ENCODE peak calls at places on chromosomes 5 and 9, in nine cellular contexts. One of them, this sample, is unnamed.

GRCh38 chr5:132411382-132411925 is 41.9 kb downstream of the SLC22A5 start:
- DNase-seq in neural progenitor cell: no peak
- DNase-seq in cardiac muscle cell: no peak
- DNase-seq in lung: no peak
- DNase-seq in AG09319: no peak
- DNase-seq in heart left ventricle: peak; percentile 34
- DNase-seq in tibial artery: no peak
- DNase-seq in B cell: no peak
- DNase-seq in BE2C: no peak
- DNase-seq in this sample: peak; percentile 36

GRCh38 chr9:133351908-133352634 is 4.1 kb downstream of the RPL7A start:
- DNase-seq in neural progenitor cell: peak; percentile 74
- DNase-seq in cardiac muscle cell: peak; percentile 69
- DNase-seq in lung: no peak
- DNase-seq in AG09319: no peak
- DNase-seq in heart left ventricle: no peak
- DNase-seq in tibial artery: no peak
- DNase-seq in B cell: peak; percentile 48
- DNase-seq in BE2C: peak; percentile 87
- DNase-seq in this sample: no peak

GRCh38 chr9:14690986-14691730 is 2.1 kb downstream of the ZDHHC21 start:
- DNase-seq in neural progenitor cell: no peak
- DNase-seq in cardiac muscle cell: no peak
- DNase-seq in lung: no peak
- DNase-seq in AG09319: no peak
- DNase-seq in heart left ventricle: no peak
- DNase-seq in tibial artery: no peak
- DNase-seq in B cell: no peak
- DNase-seq in BE2C: no peak
- DNase-seq in this sample: no peak

GRCh38 chr5:132498152-132498551 is 7.6 kb upstream of the IRF1 start:
- DNase-seq in neural progenitor cell: no peak
- DNase-seq in cardiac muscle cell: no peak
- DNase-seq in lung: no peak
- DNase-seq in AG09319: no peak
- DNase-seq in heart left ventricle: peak; percentile 60
- DNase-seq in tibial artery: peak; percentile 91
- DNase-seq in B cell: peak; percentile 15
- DNase-seq in BE2C: no peak
- DNase-seq in this sample: peak; percentile 63

GRCh38 chr5:21070871-21071270 is 1082.9 kb upstream of the CDH18 start:
- DNase-seq in neural progenitor cell: no peak
- DNase-seq in cardiac muscle cell: no peak
- DNase-seq in lung: no peak
- DNase-seq in AG09319: no peak
- DNase-seq in heart left ventricle: no peak
- DNase-seq in tibial artery: no peak
- DNase-seq in B cell: no peak
- DNase-seq in BE2C: no peak
- DNase-seq in this sample: no peak

GRCh38 chr5:132470596-132470995 is 20.0 kb downstream of the IRF1 start:
- DNase-seq in neural progenitor cell: no peak
- DNase-seq in cardiac muscle cell: no peak
- DNase-seq in lung: no peak
- DNase-seq in AG09319: no peak
- DNase-seq in heart left ventricle: no peak
- DNase-seq in tibial artery: peak; percentile 51
- DNase-seq in B cell: no peak
- DNase-seq in BE2C: no peak
- DNase-seq in this sample: no peak

GRCh38 chr5:124411089-124411488 is 335.4 kb downstream of the ZNF608 start:
- DNase-seq in neural progenitor cell: no peak
- DNase-seq in cardiac muscle cell: no peak
- DNase-seq in lung: no peak
- DNase-seq in AG09319: no peak
- DNase-seq in heart left ventricle: no peak
- DNase-seq in tibial artery: no peak
- DNase-seq in B cell: no peak
- DNase-seq in BE2C: no peak
- DNase-seq in this sample: no peak

GRCh38 chr5:170632985-170633234 is 129.1 kb downstream of the KCNIP1 start:
- DNase-seq in neural progenitor cell: peak; percentile 87
- DNase-seq in cardiac muscle cell: peak; percentile 84
- DNase-seq in lung: peak; percentile 57
- DNase-seq in AG09319: no peak
- DNase-seq in heart left ventricle: peak; percentile 62
- DNase-seq in tibial artery: peak; percentile 83
- DNase-seq in B cell: peak; percentile 59
- DNase-seq in BE2C: peak; percentile 71
- DNase-seq in this sample: no peak

GRCh38 chr5:139670369-139671095 is 22.4 kb downstream of the CXXC5 start:
- DNase-seq in neural progenitor cell: peak; percentile 52
- DNase-seq in cardiac muscle cell: no peak
- DNase-seq in lung: no peak
- DNase-seq in AG09319: no peak
- DNase-seq in heart left ventricle: no peak
- DNase-seq in tibial artery: no peak
- DNase-seq in B cell: peak; percentile 82
- DNase-seq in BE2C: no peak
- DNase-seq in this sample: no peak

GRCh38 chr5:59729820-59730219 is 163.7 kb downstream of the PDE4D start:
- DNase-seq in neural progenitor cell: no peak
- DNase-seq in cardiac muscle cell: no peak
- DNase-seq in lung: no peak
- DNase-seq in AG09319: no peak
- DNase-seq in heart left ventricle: no peak
- DNase-seq in tibial artery: no peak
- DNase-seq in B cell: no peak
- DNase-seq in BE2C: no peak
- DNase-seq in this sample: no peak

GRCh38 chr9:37466037-37466709 is 923 bp upstream of the ZBTB5 start:
- DNase-seq in neural progenitor cell: peak; percentile 91
- DNase-seq in cardiac muscle cell: peak; percentile 69
- DNase-seq in lung: peak; percentile 63
- DNase-seq in AG09319: peak; percentile 44
- DNase-seq in heart left ventricle: peak; percentile 85
- DNase-seq in tibial artery: no peak
- DNase-seq in B cell: peak; percentile 48
- DNase-seq in BE2C: peak; percentile 87
- DNase-seq in this sample: peak; percentile 73

GRCh38 chr5:32471784-32472183 is 27.2 kb upstream of the ZFR start:
- DNase-seq in neural progenitor cell: no peak
- DNase-seq in cardiac muscle cell: no peak
- DNase-seq in lung: no peak
- DNase-seq in AG09319: no peak
- DNase-seq in heart left ventricle: no peak
- DNase-seq in tibial artery: no peak
- DNase-seq in B cell: no peak
- DNase-seq in BE2C: no peak
- DNase-seq in this sample: no peak

GRCh38 chr5:40631236-40631635 is 48.5 kb upstream of the PTGER4 start:
- DNase-seq in neural progenitor cell: no peak
- DNase-seq in cardiac muscle cell: no peak
- DNase-seq in lung: no peak
- DNase-seq in AG09319: no peak
- DNase-seq in heart left ventricle: no peak
- DNase-seq in tibial artery: no peak
- DNase-seq in B cell: no peak
- DNase-seq in BE2C: no peak
- DNase-seq in this sample: no peak

GRCh38 chr9:128081052-128081451 is 13.0 kb downstream of the SLC25A25 start:
- DNase-seq in neural progenitor cell: peak; percentile 81
- DNase-seq in cardiac muscle cell: no peak
- DNase-seq in lung: no peak
- DNase-seq in AG09319: peak; percentile 90
- DNase-seq in heart left ventricle: peak; percentile 74
- DNase-seq in tibial artery: no peak
- DNase-seq in B cell: no peak
- DNase-seq in BE2C: peak; percentile 53
- DNase-seq in this sample: no peak

GRCh38 chr5:96049398-96050272 is 88.0 kb upstream of the ELL2 start:
- DNase-seq in neural progenitor cell: no peak
- DNase-seq in cardiac muscle cell: peak; percentile 10
- DNase-seq in lung: peak; percentile 42
- DNase-seq in AG09319: no peak
- DNase-seq in heart left ventricle: no peak
- DNase-seq in tibial artery: no peak
- DNase-seq in B cell: no peak
- DNase-seq in BE2C: no peak
- DNase-seq in this sample: no peak

GRCh38 chr9:105466898-105467455 is 19.1 kb downstream of the FSD1L start:
- DNase-seq in neural progenitor cell: no peak
- DNase-seq in cardiac muscle cell: no peak
- DNase-seq in lung: no peak
- DNase-seq in AG09319: no peak
- DNase-seq in heart left ventricle: no peak
- DNase-seq in tibial artery: no peak
- DNase-seq in B cell: no peak
- DNase-seq in BE2C: no peak
- DNase-seq in this sample: no peak

GRCh38 chr9:129615407-129616285 is 5.3 kb downstream of the C9orf50 start:
- DNase-seq in neural progenitor cell: no peak
- DNase-seq in cardiac muscle cell: no peak
- DNase-seq in lung: no peak
- DNase-seq in AG09319: no peak
- DNase-seq in heart left ventricle: no peak
- DNase-seq in tibial artery: no peak
- DNase-seq in B cell: no peak
- DNase-seq in BE2C: no peak
- DNase-seq in this sample: no peak

GRCh38 chr9:129613520-129614175 is 7.3 kb downstream of the C9orf50 start:
- DNase-seq in neural progenitor cell: peak; percentile 77
- DNase-seq in cardiac muscle cell: no peak
- DNase-seq in lung: no peak
- DNase-seq in AG09319: no peak
- DNase-seq in heart left ventricle: no peak
- DNase-seq in tibial artery: no peak
- DNase-seq in B cell: peak; percentile 7
- DNase-seq in BE2C: no peak
- DNase-seq in this sample: no peak

GRCh38 chr9:129614932-129615331 is 6.0 kb downstream of the C9orf50 start:
- DNase-seq in neural progenitor cell: no peak
- DNase-seq in cardiac muscle cell: no peak
- DNase-seq in lung: no peak
- DNase-seq in AG09319: no peak
- DNase-seq in heart left ventricle: no peak
- DNase-seq in tibial artery: no peak
- DNase-seq in B cell: no peak
- DNase-seq in BE2C: no peak
- DNase-seq in this sample: no peak

GRCh38 chr9:129619787-129620668 is 873 bp downstream of the C9orf50 start:
- DNase-seq in neural progenitor cell: peak; percentile 72
- DNase-seq in cardiac muscle cell: peak; percentile 69
- DNase-seq in lung: no peak
- DNase-seq in AG09319: no peak
- DNase-seq in heart left ventricle: peak; percentile 31
- DNase-seq in tibial artery: no peak
- DNase-seq in B cell: peak; percentile 50
- DNase-seq in BE2C: peak; percentile 55
- DNase-seq in this sample: no peak

GRCh38 chr9:129617167-129617566 is 3.7 kb downstream of the C9orf50 start:
- DNase-seq in neural progenitor cell: peak; percentile 55
- DNase-seq in cardiac muscle cell: peak; percentile 44
- DNase-seq in lung: no peak
- DNase-seq in AG09319: no peak
- DNase-seq in heart left ventricle: peak; percentile 22
- DNase-seq in tibial artery: no peak
- DNase-seq in B cell: no peak
- DNase-seq in BE2C: peak; percentile 67
- DNase-seq in this sample: no peak
- TF ChIP-seq CTCF in neural progenitor cell: peak; percentile 63
- TF ChIP-seq CTCF in cardiac muscle cell: peak; percentile 49
- TF ChIP-seq CTCF in lung: no peak
- TF ChIP-seq CTCF in AG09319: peak; percentile 68
- TF ChIP-seq CTCF in heart left ventricle: peak; percentile 20
- TF ChIP-seq CTCF in tibial artery: no peak
- TF ChIP-seq CTCF in B cell: peak; percentile 11
- TF ChIP-seq CTCF in BE2C: peak; percentile 91
- TF ChIP-seq CTCF in this sample: no peak

GRCh38 chr9:23123048-23123632 is 676.5 kb downstream of the DMRTA1 start:
- DNase-seq in neural progenitor cell: peak; percentile 69
- DNase-seq in cardiac muscle cell: peak; percentile 66
- DNase-seq in lung: no peak
- DNase-seq in AG09319: no peak
- DNase-seq in heart left ventricle: peak; percentile 20
- DNase-seq in tibial artery: no peak
- DNase-seq in B cell: peak; percentile 0
- DNase-seq in BE2C: peak; percentile 17
- DNase-seq in this sample: no peak
- TF ChIP-seq CTCF in neural progenitor cell: peak; percentile 91
- TF ChIP-seq CTCF in cardiac muscle cell: peak; percentile 24
- TF ChIP-seq CTCF in lung: no peak
- TF ChIP-seq CTCF in AG09319: peak; percentile 51
- TF ChIP-seq CTCF in heart left ventricle: peak; percentile 55
- TF ChIP-seq CTCF in tibial artery: peak; percentile 40
- TF ChIP-seq CTCF in B cell: peak; percentile 18
- TF ChIP-seq CTCF in BE2C: peak; percentile 50
- TF ChIP-seq CTCF in this sample: peak; percentile 42

GRCh38 chr5:7597058-7597457 is 201.1 kb downstream of the ADCY2 start:
- DNase-seq in neural progenitor cell: no peak
- DNase-seq in cardiac muscle cell: no peak
- DNase-seq in lung: no peak
- DNase-seq in AG09319: no peak
- DNase-seq in heart left ventricle: no peak
- DNase-seq in tibial artery: no peak
- DNase-seq in B cell: no peak
- DNase-seq in BE2C: no peak
- DNase-seq in this sample: no peak

GRCh38 chr5:7589800-7590199 is 193.9 kb downstream of the ADCY2 start:
- DNase-seq in neural progenitor cell: no peak
- DNase-seq in cardiac muscle cell: no peak
- DNase-seq in lung: no peak
- DNase-seq in AG09319: no peak
- DNase-seq in heart left ventricle: no peak
- DNase-seq in tibial artery: no peak
- DNase-seq in B cell: no peak
- DNase-seq in BE2C: no peak
- DNase-seq in this sample: no peak

DNA sequence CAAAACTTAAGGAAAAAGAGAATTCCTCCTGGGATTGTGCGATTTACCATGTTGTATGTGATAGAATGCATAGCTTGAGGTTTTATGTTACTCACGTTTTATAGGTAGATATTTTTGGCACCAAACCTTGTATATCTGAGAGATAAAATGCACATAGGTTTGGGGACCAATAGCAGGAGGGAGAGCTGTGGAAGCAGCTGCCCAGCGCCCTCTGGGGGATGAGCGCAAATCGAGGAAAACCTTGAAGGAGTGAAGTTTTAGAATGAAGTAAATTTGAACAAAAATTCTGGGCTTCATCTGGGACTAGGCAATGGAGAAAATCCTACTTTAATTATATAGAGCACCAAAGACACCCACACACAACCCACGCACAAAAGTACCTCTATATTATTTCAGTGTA is 197.0 kb downstream of the ADCY2 start:
- DNase-seq in neural progenitor cell: peak; percentile 39
- DNase-seq in cardiac muscle cell: peak; percentile 27
- DNase-seq in lung: no peak
- DNase-seq in AG09319: no peak
- DNase-seq in heart left ventricle: no peak
- DNase-seq in tibial artery: no peak
- DNase-seq in B cell: no peak
- DNase-seq in BE2C: no peak
- DNase-seq in this sample: no peak
- TF ChIP-seq CTCF in neural progenitor cell: peak; percentile 74
- TF ChIP-seq CTCF in cardiac muscle cell: no peak
- TF ChIP-seq CTCF in lung: no peak
- TF ChIP-seq CTCF in AG09319: peak; percentile 19
- TF ChIP-seq CTCF in heart left ventricle: no peak
- TF ChIP-seq CTCF in tibial artery: no peak
- TF ChIP-seq CTCF in B cell: no peak
- TF ChIP-seq CTCF in BE2C: peak; percentile 16
- TF ChIP-seq CTCF in this sample: peak; percentile 24

GRCh38 chr9:89919171-89919681 is 314.4 kb downstream of the GADD45G start:
- DNase-seq in neural progenitor cell: peak; percentile 72
- DNase-seq in cardiac muscle cell: peak; percentile 77
- DNase-seq in lung: peak; percentile 44
- DNase-seq in AG09319: no peak
- DNase-seq in heart left ventricle: peak; percentile 54
- DNase-seq in tibial artery: no peak
- DNase-seq in B cell: peak; percentile 47
- DNase-seq in BE2C: peak; percentile 60
- DNase-seq in this sample: peak; percentile 46
- TF ChIP-seq CTCF in neural progenitor cell: peak; percentile 55
- TF ChIP-seq CTCF in cardiac muscle cell: peak; percentile 21
- TF ChIP-seq CTCF in lung: peak; percentile 17
- TF ChIP-seq CTCF in AG09319: no peak
- TF ChIP-seq CTCF in heart left ventricle: peak; percentile 55
- TF ChIP-seq CTCF in tibial artery: peak; percentile 14
- TF ChIP-seq CTCF in B cell: peak; percentile 29
- TF ChIP-seq CTCF in BE2C: peak; percentile 67
- TF ChIP-seq CTCF in this sample: no peak